ENCODE peak calls at places on chromosomes 5 and 9, in ten cellular contexts. G is GM06990; S is transverse colon; B is mammary epithelial cell; F is tibial nerve; U is iPS DF 6.9; H is IMR-90; O is mesendoderm; Y is CD4-positive, alpha-beta memory T cell; L is BE2C. W is an unnamed sample.
A peak's percentile ranks its signal among the peaks of the same experiment; 100 is the strongest.

GRCh38 chr9:5582835-5583195 is 46.1 kb upstream of the RIC1 start:
- DNase-seq in Y (peak; percentile 44), O (no peak), S (no peak), U (no peak), H (peak; percentile 89), L (no peak), G (peak; percentile 62), B (peak; percentile 53), F (peak; percentile 46), W (no peak)

GRCh38 chr5:88760512-88760911 is 122.5 kb downstream of the MEF2C start:
- DNase-seq in H (no peak), U (no peak), S (no peak), G (no peak), B (no peak), F (no peak), L (no peak), Y (no peak), O (no peak), W (no peak)

GRCh38 chr5:83645936-83646335 is 74.7 kb downstream of the HAPLN1 start:
- DNase-seq in F (no peak), H (no peak), U (no peak), B (no peak), Y (no peak), L (no peak), O (no peak), G (no peak), S (no peak), W (no peak)

GRCh38 chr9:113446323-113446740 is 17.2 kb upstream of the RGS3 start:
- DNase-seq in S (no peak), G (no peak), F (no peak), B (peak; percentile 24), U (no peak), O (peak; percentile 74), L (no peak), Y (peak; percentile 41), H (peak; percentile 55), W (no peak)

GRCh38 chr9:17481565-17481964 is 97.3 kb upstream of the SH3GL2 start:
- DNase-seq in U (no peak), F (no peak), B (no peak), L (no peak), H (no peak), O (peak; percentile 61), S (no peak), G (no peak), Y (no peak), W (no peak)

GRCh38 chr5:173029499-173029921 is 26.6 kb upstream of the CREBRF start:
- DNase-seq in G (no peak), U (no peak), H (no peak), O (no peak), B (no peak), S (no peak), L (no peak), Y (no peak), F (no peak), W (no peak)

GRCh38 chr5:110386782-110387181 is 339.7 kb downstream of the TMEM232 start:
- DNase-seq in Y (no peak), U (no peak), G (no peak), F (no peak), L (no peak), O (peak; percentile 76), H (peak; percentile 4), S (no peak), B (no peak), W (peak; percentile 3)

GRCh38 chr5:180347651-180348050 is 5.5 kb downstream of the GFPT2 start:
- DNase-seq in F (no peak), S (no peak), B (no peak), G (no peak), H (no peak), Y (no peak), L (no peak), O (peak; percentile 29), U (no peak), W (no peak)

GRCh38 chr9:121921444-121921843 is 171.7 kb downstream of the TTLL11 start:
- DNase-seq in L (no peak), O (no peak), S (no peak), B (no peak), G (no peak), F (no peak), Y (no peak), H (peak; percentile 31), U (no peak), W (no peak)

GRCh38 chr5:179530069-179530998 is 20.0 kb upstream of the RUFY1 start:
- DNase-seq in G (peak; percentile 85), H (no peak), S (peak; percentile 72), B (no peak), U (no peak), L (no peak), F (no peak), O (peak; percentile 78), Y (peak; percentile 31), W (no peak)

GRCh38 chr9:68685770-68686169 is 19.3 kb upstream of the PIP5K1B start:
- DNase-seq in S (peak; percentile 67), G (no peak), L (peak; percentile 30), Y (no peak), H (no peak), O (peak; percentile 50), F (no peak), U (no peak), B (no peak), W (no peak)

GRCh38 chr9:133711428-133712220 is 26.5 kb downstream of the SARDH start:
- DNase-seq in S (no peak), L (peak; percentile 16), O (no peak), G (no peak), H (peak; percentile 85), F (no peak), Y (no peak), B (no peak), U (no peak), W (no peak)

GRCh38 chr5:91670565-91670964 is 287.4 kb upstream of the ARRDC3 start:
- DNase-seq in S (no peak), B (no peak), O (peak; percentile 60), H (no peak), F (no peak), U (peak; percentile 5), Y (no peak), L (no peak), G (no peak), W (no peak)

GRCh38 chr5:134371834-134372340 is 518 bp downstream of the UBE2B start:
- DNase-seq in U (peak; percentile 45), G (no peak), B (peak; percentile 75), F (peak; percentile 23), O (peak; percentile 84), H (peak; percentile 26), Y (peak; percentile 29), L (peak; percentile 61), S (peak; percentile 61), W (peak; percentile 61)

GRCh38 chr5:101515721-101516120 is 612.6 kb upstream of the ST8SIA4 start:
- DNase-seq in O (no peak), F (no peak), H (no peak), S (no peak), B (no peak), U (no peak), L (no peak), G (no peak), Y (no peak), W (no peak)

GRCh38 chr5:140862441-140863295 is 6.1 kb upstream of the PCDHA11 start:
- DNase-seq in F (no peak), S (no peak), B (no peak), L (no peak), O (no peak), H (no peak), Y (no peak), G (no peak), U (no peak), W (no peak)
- H3K27me3 ChIP-seq in F (no peaks in the 10 kb centered on the region), S (no peaks in the 10 kb centered on the region), B (peaks cover 2% of the 10 kb centered on the region), L (no peaks in the 10 kb centered on the region), O (no peaks in the 10 kb centered on the region), H (no peaks in the 10 kb centered on the region), Y (no peaks in the 10 kb centered on the region), G (no peaks in the 10 kb centered on the region), U (no peaks in the 10 kb centered on the region), W (peaks cover 6% of the 10 kb centered on the region)

DNA sequence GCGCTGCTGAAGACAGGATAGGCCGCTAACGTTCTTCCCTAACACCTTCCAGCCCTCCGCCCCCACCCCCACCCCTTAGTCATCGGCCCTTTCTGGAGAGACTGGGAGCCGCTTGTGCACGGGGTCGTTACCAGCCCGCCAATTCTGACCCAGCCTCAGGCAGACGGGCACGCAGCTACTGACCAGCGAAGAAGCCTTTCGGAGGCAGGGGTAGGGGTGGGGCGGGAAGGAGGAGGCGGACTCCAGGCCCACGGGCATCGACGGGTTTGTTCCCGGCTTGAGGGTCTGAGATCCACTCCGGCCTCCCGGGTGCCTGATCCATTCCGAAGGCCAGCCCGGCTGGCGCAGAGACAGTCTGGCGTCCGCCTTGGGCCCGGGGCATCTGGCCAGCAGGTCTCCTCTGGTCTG is 729 bp upstream of the HAND1 start:
- DNase-seq in O (peak; percentile 93), Y (no peak), B (no peak), S (no peak), F (no peak), G (no peak), U (no peak), L (no peak), H (no peak), W (no peak)
- H3K27me3 ChIP-seq in O (peaks cover 61% of the 10 kb centered on the region), Y (peaks cover 91% of the 10 kb centered on the region), B (peaks cover 97% of the 10 kb centered on the region), S (peaks cover 100% of the 10 kb centered on the region), F (peaks cover 100% of the 10 kb centered on the region), G (peaks cover 4% of the 10 kb centered on the region), U (peaks cover 98% of the 10 kb centered on the region), L (no peaks in the 10 kb centered on the region), H (peaks cover 99% of the 10 kb centered on the region), W (peaks cover 1% of the 10 kb centered on the region)

DNA sequence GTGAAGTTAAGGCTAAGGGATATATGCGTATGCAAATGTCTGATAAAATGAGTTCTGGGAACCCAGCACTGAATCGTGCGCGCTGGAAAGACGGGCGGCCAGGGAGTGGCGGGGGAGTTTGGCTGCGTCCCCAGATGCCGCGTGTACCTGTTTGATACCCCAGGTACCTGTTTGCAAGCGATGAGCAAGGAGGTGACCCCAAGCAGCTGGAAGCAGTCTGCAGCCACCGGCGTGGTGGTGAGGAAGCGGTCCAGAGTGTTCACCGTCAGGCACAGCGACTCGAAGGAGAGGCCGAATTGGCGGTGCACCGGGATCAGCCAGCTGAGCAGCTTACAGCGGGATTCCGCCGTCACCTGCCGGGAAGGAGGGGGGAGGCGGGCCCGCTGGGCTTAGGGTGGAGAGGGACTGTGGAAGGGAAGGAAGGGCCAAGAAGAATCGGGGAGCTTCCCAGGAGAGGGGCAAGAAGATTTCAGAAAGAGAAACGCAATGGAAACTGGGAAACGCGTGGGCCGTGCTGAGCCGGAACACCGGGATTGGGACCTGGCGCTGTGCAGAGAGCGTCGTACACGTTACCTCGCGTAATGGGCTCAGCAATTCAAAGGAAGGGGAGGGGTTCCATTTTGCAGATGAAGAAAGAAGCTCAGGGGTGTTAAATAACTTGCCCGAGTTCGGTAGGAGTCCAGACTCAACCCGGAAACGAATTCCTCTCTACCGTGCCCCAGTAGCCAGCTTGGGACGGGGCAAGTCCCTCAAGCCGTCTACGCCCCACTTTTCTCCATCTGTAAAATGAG is 1.0 kb downstream of the CCNO start:
- DNase-seq in S (peak; percentile 49), L (peak; percentile 21), H (no peak), B (peak; percentile 77), U (no peak), Y (no peak), G (peak; percentile 37), F (no peak), O (peak; percentile 49), W (peak; percentile 33)
- H3K27me3 ChIP-seq in S (peaks cover 99% of the 10 kb centered on the region), L (peaks cover 77% of the 10 kb centered on the region), H (peaks cover 84% of the 10 kb centered on the region), B (no peaks in the 10 kb centered on the region), U (peaks cover 75% of the 10 kb centered on the region), Y (peaks cover 64% of the 10 kb centered on the region), G (peaks cover 1% of the 10 kb centered on the region), F (peaks cover 95% of the 10 kb centered on the region), O (peaks cover 69% of the 10 kb centered on the region), W (no peaks in the 10 kb centered on the region)

DNA sequence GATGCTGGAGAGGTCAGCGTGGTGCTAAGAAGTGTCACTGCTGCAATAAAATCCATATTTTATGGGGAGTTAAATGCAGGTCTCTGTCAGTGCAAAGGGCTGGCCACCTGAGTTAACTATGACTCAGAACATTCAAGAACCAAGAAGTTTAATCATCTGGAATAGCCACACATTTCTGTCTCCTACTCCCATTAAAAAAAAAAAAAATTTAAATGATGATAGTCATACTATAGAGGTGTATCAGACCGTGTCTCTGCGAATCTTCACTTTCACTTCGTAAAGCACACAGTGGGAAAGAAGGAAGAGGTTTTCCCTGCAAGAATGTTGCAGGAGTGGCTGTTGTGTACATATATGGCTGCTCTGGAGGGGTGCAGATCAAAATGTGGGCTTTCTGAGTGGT is 1.4 kb downstream of the CDH6 start:
- DNase-seq in L (no peak), U (no peak), O (no peak), G (no peak), Y (no peak), B (peak; percentile 3), H (peak; percentile 27), S (no peak), F (no peak), W (no peak)
- H3K27me3 ChIP-seq in L (peaks cover 14% of the 10 kb centered on the region), U (peaks cover 23% of the 10 kb centered on the region), O (peaks cover 13% of the 10 kb centered on the region), G (no peaks in the 10 kb centered on the region), Y (peaks cover 10% of the 10 kb centered on the region), B (peaks cover 20% of the 10 kb centered on the region), H (no peaks in the 10 kb centered on the region), S (peaks cover 62% of the 10 kb centered on the region), F (peaks cover 18% of the 10 kb centered on the region), W (no peaks in the 10 kb centered on the region)